ENCODE peak calls at places on chromosomes 5 and 9, in nine cellular contexts. One of them, this sample, is unnamed.

GRCh38 chr9:79542735-79543504 is 28.8 kb upstream of the TLE4 start:
- DNase-seq in mesenchymal stem cell: no peak
- DNase-seq in GM23248: no peak
- DNase-seq in AG04450: no peak
- DNase-seq in sigmoid colon: no peak
- DNase-seq in pancreas: no peak
- DNase-seq in AG04449: no peak
- DNase-seq in heart left ventricle: no peak
- DNase-seq in tibial nerve: no peak
- DNase-seq in this sample: no peak

GRCh38 chr9:32644698-32645097 is 9.2 kb upstream of the TAF1L start:
- DNase-seq in mesenchymal stem cell: no peak
- DNase-seq in GM23248: peak
- DNase-seq in AG04450: peak
- DNase-seq in sigmoid colon: no peak
- DNase-seq in pancreas: no peak
- DNase-seq in AG04449: peak
- DNase-seq in heart left ventricle: no peak
- DNase-seq in tibial nerve: no peak
- DNase-seq in this sample: no peak

GRCh38 chr9:86407022-86407421 is 52.8 kb upstream of the TUT7 start:
- DNase-seq in mesenchymal stem cell: peak
- DNase-seq in GM23248: peak
- DNase-seq in AG04450: no peak
- DNase-seq in sigmoid colon: no peak
- DNase-seq in pancreas: peak
- DNase-seq in AG04449: no peak
- DNase-seq in heart left ventricle: no peak
- DNase-seq in tibial nerve: no peak
- DNase-seq in this sample: no peak

GRCh38 chr9:115864581-115864980 is 289.0 kb upstream of the PAPPA start:
- DNase-seq in mesenchymal stem cell: no peak
- DNase-seq in GM23248: no peak
- DNase-seq in AG04450: no peak
- DNase-seq in sigmoid colon: no peak
- DNase-seq in pancreas: no peak
- DNase-seq in AG04449: no peak
- DNase-seq in heart left ventricle: no peak
- DNase-seq in tibial nerve: no peak
- DNase-seq in this sample: no peak

GRCh38 chr5:142587354-142587965 is 98.4 kb downstream of the FGF1 start:
- DNase-seq in mesenchymal stem cell: peak
- DNase-seq in GM23248: peak
- DNase-seq in AG04450: peak
- DNase-seq in sigmoid colon: no peak
- DNase-seq in pancreas: no peak
- DNase-seq in AG04449: no peak
- DNase-seq in heart left ventricle: no peak
- DNase-seq in tibial nerve: no peak
- DNase-seq in this sample: peak

GRCh38 chr5:33300209-33300742 is 140.5 kb upstream of the TARS1 start:
- DNase-seq in mesenchymal stem cell: no peak
- DNase-seq in GM23248: peak
- DNase-seq in AG04450: no peak
- DNase-seq in sigmoid colon: no peak
- DNase-seq in pancreas: no peak
- DNase-seq in AG04449: no peak
- DNase-seq in heart left ventricle: no peak
- DNase-seq in tibial nerve: no peak
- DNase-seq in this sample: peak

GRCh38 chr9:134158242-134158641 is 6.1 kb downstream of the RNU6ATAC start:
- DNase-seq in mesenchymal stem cell: no peak
- DNase-seq in GM23248: no peak
- DNase-seq in AG04450: no peak
- DNase-seq in sigmoid colon: no peak
- DNase-seq in pancreas: no peak
- DNase-seq in AG04449: no peak
- DNase-seq in heart left ventricle: no peak
- DNase-seq in tibial nerve: no peak
- DNase-seq in this sample: no peak

GRCh38 chr5:142248853-142249462 is 75.9 kb downstream of the SPRY4 start:
- DNase-seq in mesenchymal stem cell: no peak
- DNase-seq in GM23248: peak
- DNase-seq in AG04450: no peak
- DNase-seq in sigmoid colon: no peak
- DNase-seq in pancreas: no peak
- DNase-seq in AG04449: peak
- DNase-seq in heart left ventricle: peak
- DNase-seq in tibial nerve: no peak
- DNase-seq in this sample: no peak

GRCh38 chr9:87834357-87834756 is 48.3 kb upstream of the SPATA31E1 start:
- DNase-seq in mesenchymal stem cell: no peak
- DNase-seq in GM23248: no peak
- DNase-seq in AG04450: no peak
- DNase-seq in sigmoid colon: no peak
- DNase-seq in pancreas: no peak
- DNase-seq in AG04449: no peak
- DNase-seq in heart left ventricle: no peak
- DNase-seq in tibial nerve: no peak
- DNase-seq in this sample: peak

GRCh38 chr9:121753802-121754654 is 102.6 kb downstream of the DAB2IP start:
- DNase-seq in mesenchymal stem cell: no peak
- DNase-seq in GM23248: no peak
- DNase-seq in AG04450: no peak
- DNase-seq in sigmoid colon: no peak
- DNase-seq in pancreas: no peak
- DNase-seq in AG04449: no peak
- DNase-seq in heart left ventricle: no peak
- DNase-seq in tibial nerve: no peak
- DNase-seq in this sample: no peak

GRCh38 chr5:136886623-136887022 is 521.3 kb upstream of the TRPC7 start:
- DNase-seq in mesenchymal stem cell: no peak
- DNase-seq in GM23248: no peak
- DNase-seq in AG04450: no peak
- DNase-seq in sigmoid colon: no peak
- DNase-seq in pancreas: no peak
- DNase-seq in AG04449: no peak
- DNase-seq in heart left ventricle: no peak
- DNase-seq in tibial nerve: no peak
- DNase-seq in this sample: no peak

GRCh38 chr5:132223861-132224260 is 3.8 kb downstream of the P4HA2 start:
- DNase-seq in mesenchymal stem cell: no peak
- DNase-seq in GM23248: no peak
- DNase-seq in AG04450: no peak
- DNase-seq in sigmoid colon: no peak
- DNase-seq in pancreas: peak
- DNase-seq in AG04449: no peak
- DNase-seq in heart left ventricle: peak
- DNase-seq in tibial nerve: peak
- DNase-seq in this sample: no peak

GRCh38 chr9:127537014-127537413 is 75.1 kb upstream of the STXBP1 start:
- DNase-seq in mesenchymal stem cell: peak
- DNase-seq in GM23248: peak
- DNase-seq in AG04450: no peak
- DNase-seq in sigmoid colon: no peak
- DNase-seq in pancreas: no peak
- DNase-seq in AG04449: no peak
- DNase-seq in heart left ventricle: no peak
- DNase-seq in tibial nerve: no peak
- DNase-seq in this sample: no peak

DNA sequence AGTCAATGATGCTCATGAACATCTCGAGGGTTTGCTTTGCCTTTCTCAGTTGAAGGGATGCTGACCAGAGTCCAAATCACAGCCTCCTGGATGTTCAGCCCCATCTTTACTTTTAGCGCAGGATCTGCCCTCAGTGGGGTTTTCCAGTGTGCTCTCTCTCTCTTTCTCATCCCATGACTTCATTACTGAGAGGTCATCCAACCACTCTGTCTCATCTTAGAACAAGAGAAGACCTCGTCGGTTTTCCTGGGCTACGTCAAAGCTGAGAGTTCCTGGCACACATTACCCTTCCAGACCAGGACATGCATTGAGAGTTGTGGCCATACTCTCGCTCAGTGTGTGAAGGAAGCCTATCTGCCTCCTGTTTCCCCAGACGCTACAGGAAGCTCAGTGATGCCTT is 47.3 kb downstream of the C9orf152 start:
- DNase-seq in mesenchymal stem cell: no peak
- DNase-seq in GM23248: no peak
- DNase-seq in AG04450: no peak
- DNase-seq in sigmoid colon: no peak
- DNase-seq in pancreas: no peak
- DNase-seq in AG04449: no peak
- DNase-seq in heart left ventricle: no peak
- DNase-seq in tibial nerve: no peak
- DNase-seq in this sample: no peak
- H3K4me3 ChIP-seq in mesenchymal stem cell: no peak
- H3K4me3 ChIP-seq in GM23248: no peak
- H3K4me3 ChIP-seq in AG04450: no peak
- H3K4me3 ChIP-seq in sigmoid colon: no peak
- H3K4me3 ChIP-seq in pancreas: no peak
- H3K4me3 ChIP-seq in AG04449: no peak
- H3K4me3 ChIP-seq in heart left ventricle: no peak
- H3K4me3 ChIP-seq in tibial nerve: no peak
- H3K4me3 ChIP-seq in this sample: no peak

GRCh38 chr5:95733100-95733499 is 2.0 kb downstream of the RHOBTB3 start:
- DNase-seq in mesenchymal stem cell: peak
- DNase-seq in GM23248: peak
- DNase-seq in AG04450: no peak
- DNase-seq in sigmoid colon: no peak
- DNase-seq in pancreas: no peak
- DNase-seq in AG04449: no peak
- DNase-seq in heart left ventricle: no peak
- DNase-seq in tibial nerve: no peak
- DNase-seq in this sample: no peak

GRCh38 chr5:95731571-95732554 is 727 bp downstream of the RHOBTB3 start:
- DNase-seq in mesenchymal stem cell: peak
- DNase-seq in GM23248: peak
- DNase-seq in AG04450: no peak
- DNase-seq in sigmoid colon: peak
- DNase-seq in pancreas: peak
- DNase-seq in AG04449: no peak
- DNase-seq in heart left ventricle: peak
- DNase-seq in tibial nerve: peak
- DNase-seq in this sample: peak

GRCh38 chr5:95735436-95735835 is 4.3 kb downstream of the RHOBTB3 start:
- DNase-seq in mesenchymal stem cell: no peak
- DNase-seq in GM23248: peak
- DNase-seq in AG04450: no peak
- DNase-seq in sigmoid colon: no peak
- DNase-seq in pancreas: no peak
- DNase-seq in AG04449: no peak
- DNase-seq in heart left ventricle: no peak
- DNase-seq in tibial nerve: no peak
- DNase-seq in this sample: no peak

GRCh38 chr5:95734156-95734555 is 3.0 kb downstream of the RHOBTB3 start:
- DNase-seq in mesenchymal stem cell: no peak
- DNase-seq in GM23248: peak
- DNase-seq in AG04450: no peak
- DNase-seq in sigmoid colon: no peak
- DNase-seq in pancreas: no peak
- DNase-seq in AG04449: no peak
- DNase-seq in heart left ventricle: no peak
- DNase-seq in tibial nerve: no peak
- DNase-seq in this sample: no peak

GRCh38 chr5:95734916-95735315 is 3.8 kb downstream of the RHOBTB3 start:
- DNase-seq in mesenchymal stem cell: no peak
- DNase-seq in GM23248: peak
- DNase-seq in AG04450: peak
- DNase-seq in sigmoid colon: no peak
- DNase-seq in pancreas: no peak
- DNase-seq in AG04449: no peak
- DNase-seq in heart left ventricle: no peak
- DNase-seq in tibial nerve: no peak
- DNase-seq in this sample: no peak
- H3K4me3 ChIP-seq in mesenchymal stem cell: peak
- H3K4me3 ChIP-seq in GM23248: peak
- H3K4me3 ChIP-seq in AG04450: peak
- H3K4me3 ChIP-seq in sigmoid colon: no peak
- H3K4me3 ChIP-seq in pancreas: peak
- H3K4me3 ChIP-seq in AG04449: no peak
- H3K4me3 ChIP-seq in heart left ventricle: no peak
- H3K4me3 ChIP-seq in tibial nerve: no peak
- H3K4me3 ChIP-seq in this sample: no peak

DNA sequence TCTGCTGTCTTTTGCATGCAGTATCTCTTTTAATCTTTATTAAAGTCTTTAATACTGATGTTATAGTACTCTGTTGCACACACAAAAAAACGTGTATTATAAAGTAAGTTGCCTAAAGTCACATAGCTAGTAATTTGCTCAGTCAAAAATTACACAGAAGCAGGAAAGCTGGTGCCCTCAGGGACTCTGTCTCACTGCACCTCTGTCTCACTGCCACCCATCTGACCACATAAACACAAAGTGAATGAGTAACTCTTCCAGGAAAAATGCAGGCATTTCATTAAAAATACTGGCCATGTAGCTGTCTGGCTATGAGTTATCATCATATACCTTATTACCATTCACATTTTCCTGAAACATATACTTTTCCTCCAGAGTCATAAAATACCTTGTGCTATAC is 591.7 kb downstream of the CSNK1G3 start:
- DNase-seq in mesenchymal stem cell: peak
- DNase-seq in GM23248: peak
- DNase-seq in AG04450: no peak
- DNase-seq in sigmoid colon: no peak
- DNase-seq in pancreas: no peak
- DNase-seq in AG04449: no peak
- DNase-seq in heart left ventricle: no peak
- DNase-seq in tibial nerve: no peak
- DNase-seq in this sample: no peak
- H3K4me3 ChIP-seq in mesenchymal stem cell: no peak
- H3K4me3 ChIP-seq in GM23248: no peak
- H3K4me3 ChIP-seq in AG04450: no peak
- H3K4me3 ChIP-seq in sigmoid colon: no peak
- H3K4me3 ChIP-seq in pancreas: no peak
- H3K4me3 ChIP-seq in AG04449: no peak
- H3K4me3 ChIP-seq in heart left ventricle: no peak
- H3K4me3 ChIP-seq in tibial nerve: no peak
- H3K4me3 ChIP-seq in this sample: no peak

GRCh38 chr9:27765931-27766835 is 192.9 kb upstream of the C9orf72 start:
- DNase-seq in mesenchymal stem cell: no peak
- DNase-seq in GM23248: no peak
- DNase-seq in AG04450: no peak
- DNase-seq in sigmoid colon: no peak
- DNase-seq in pancreas: no peak
- DNase-seq in AG04449: no peak
- DNase-seq in heart left ventricle: no peak
- DNase-seq in tibial nerve: no peak
- DNase-seq in this sample: no peak

GRCh38 chr9:27770541-27770940 is 197.3 kb upstream of the C9orf72 start:
- DNase-seq in mesenchymal stem cell: no peak
- DNase-seq in GM23248: no peak
- DNase-seq in AG04450: no peak
- DNase-seq in sigmoid colon: no peak
- DNase-seq in pancreas: no peak
- DNase-seq in AG04449: no peak
- DNase-seq in heart left ventricle: no peak
- DNase-seq in tibial nerve: no peak
- DNase-seq in this sample: no peak

GRCh38 chr9:27768781-27769180 is 195.5 kb upstream of the C9orf72 start:
- DNase-seq in mesenchymal stem cell: no peak
- DNase-seq in GM23248: no peak
- DNase-seq in AG04450: no peak
- DNase-seq in sigmoid colon: no peak
- DNase-seq in pancreas: no peak
- DNase-seq in AG04449: no peak
- DNase-seq in heart left ventricle: no peak
- DNase-seq in tibial nerve: no peak
- DNase-seq in this sample: no peak

GRCh38 chr9:27771803-27772545 is 198.7 kb upstream of the C9orf72 start:
- DNase-seq in mesenchymal stem cell: peak
- DNase-seq in GM23248: no peak
- DNase-seq in AG04450: no peak
- DNase-seq in sigmoid colon: no peak
- DNase-seq in pancreas: no peak
- DNase-seq in AG04449: no peak
- DNase-seq in heart left ventricle: no peak
- DNase-seq in tibial nerve: no peak
- DNase-seq in this sample: no peak
- H3K4me3 ChIP-seq in mesenchymal stem cell: no peak
- H3K4me3 ChIP-seq in GM23248: no peak
- H3K4me3 ChIP-seq in AG04450: no peak
- H3K4me3 ChIP-seq in sigmoid colon: no peak
- H3K4me3 ChIP-seq in pancreas: no peak
- H3K4me3 ChIP-seq in AG04449: no peak
- H3K4me3 ChIP-seq in heart left ventricle: no peak
- H3K4me3 ChIP-seq in tibial nerve: no peak
- H3K4me3 ChIP-seq in this sample: no peak

This sample was measured in NB4.